ENCODE peak calls at places on chromosomes 12 and 14, in ten cellular contexts. One of them, this sample, is unnamed.

GRCh38 chr12:110223777-110224378 is 57.2 kb upstream of the ATP2A2 start:
- DNase-seq in GM23248: peak; percentile 78
- DNase-seq in WERI-Rb-1: no peak
- DNase-seq in Peyer's patch: no peak
- DNase-seq in IMR-90: peak; percentile 54
- DNase-seq in fibroblast of lung: no peak
- DNase-seq in heart right ventricle: no peak
- DNase-seq in lung: no peak
- DNase-seq in HCT116: no peak
- DNase-seq in kidney: no peak
- DNase-seq in this sample: no peak

GRCh38 chr12:104219908-104220404 is 4.4 kb downstream of the TXNRD1 start:
- DNase-seq in GM23248: peak; percentile 87
- DNase-seq in WERI-Rb-1: no peak
- DNase-seq in Peyer's patch: peak; percentile 73
- DNase-seq in IMR-90: peak; percentile 83
- DNase-seq in fibroblast of lung: peak; percentile 81
- DNase-seq in heart right ventricle: no peak
- DNase-seq in lung: peak; percentile 44
- DNase-seq in HCT116: peak; percentile 97
- DNase-seq in kidney: no peak
- DNase-seq in this sample: no peak

GRCh38 chr12:65308601-65309071 is 30.2 kb downstream of the MSRB3 start:
- DNase-seq in GM23248: peak; percentile 76
- DNase-seq in WERI-Rb-1: no peak
- DNase-seq in Peyer's patch: no peak
- DNase-seq in IMR-90: peak; percentile 45
- DNase-seq in fibroblast of lung: peak; percentile 44
- DNase-seq in heart right ventricle: no peak
- DNase-seq in lung: no peak
- DNase-seq in HCT116: no peak
- DNase-seq in kidney: no peak
- DNase-seq in this sample: no peak

GRCh38 chr12:115998119-115998633 is 279.3 kb downstream of the MED13L start:
- DNase-seq in GM23248: peak; percentile 78
- DNase-seq in WERI-Rb-1: no peak
- DNase-seq in Peyer's patch: peak; percentile 61
- DNase-seq in IMR-90: peak; percentile 72
- DNase-seq in fibroblast of lung: peak; percentile 76
- DNase-seq in heart right ventricle: no peak
- DNase-seq in lung: no peak
- DNase-seq in HCT116: peak; percentile 32
- DNase-seq in kidney: no peak
- DNase-seq in this sample: no peak

GRCh38 chr12:75825686-75826085 is 205.9 kb downstream of the PHLDA1 start:
- DNase-seq in GM23248: peak; percentile 84
- DNase-seq in WERI-Rb-1: no peak
- DNase-seq in Peyer's patch: no peak
- DNase-seq in IMR-90: peak; percentile 86
- DNase-seq in fibroblast of lung: peak; percentile 91
- DNase-seq in heart right ventricle: no peak
- DNase-seq in lung: no peak
- DNase-seq in HCT116: peak; percentile 72
- DNase-seq in kidney: no peak
- DNase-seq in this sample: no peak

GRCh38 chr12:83156800-83157199 is 470.1 kb downstream of the TMTC2 start:
- DNase-seq in GM23248: no peak
- DNase-seq in WERI-Rb-1: no peak
- DNase-seq in Peyer's patch: no peak
- DNase-seq in IMR-90: no peak
- DNase-seq in fibroblast of lung: no peak
- DNase-seq in heart right ventricle: no peak
- DNase-seq in lung: no peak
- DNase-seq in HCT116: no peak
- DNase-seq in kidney: no peak
- DNase-seq in this sample: no peak

GRCh38 chr12:9810721-9811120 is 16.6 kb upstream of the KLRF1 start:
- DNase-seq in GM23248: no peak
- DNase-seq in WERI-Rb-1: no peak
- DNase-seq in Peyer's patch: no peak
- DNase-seq in IMR-90: no peak
- DNase-seq in fibroblast of lung: no peak
- DNase-seq in heart right ventricle: no peak
- DNase-seq in lung: no peak
- DNase-seq in HCT116: no peak
- DNase-seq in kidney: no peak
- DNase-seq in this sample: no peak

GRCh38 chr12:69330475-69331473 is 17.4 kb upstream of the LYZ start:
- DNase-seq in GM23248: peak; percentile 28
- DNase-seq in WERI-Rb-1: peak; percentile 16
- DNase-seq in Peyer's patch: peak; percentile 88
- DNase-seq in IMR-90: peak; percentile 1
- DNase-seq in fibroblast of lung: peak; percentile 11
- DNase-seq in heart right ventricle: no peak
- DNase-seq in lung: no peak
- DNase-seq in HCT116: no peak
- DNase-seq in kidney: no peak
- DNase-seq in this sample: no peak

DNA sequence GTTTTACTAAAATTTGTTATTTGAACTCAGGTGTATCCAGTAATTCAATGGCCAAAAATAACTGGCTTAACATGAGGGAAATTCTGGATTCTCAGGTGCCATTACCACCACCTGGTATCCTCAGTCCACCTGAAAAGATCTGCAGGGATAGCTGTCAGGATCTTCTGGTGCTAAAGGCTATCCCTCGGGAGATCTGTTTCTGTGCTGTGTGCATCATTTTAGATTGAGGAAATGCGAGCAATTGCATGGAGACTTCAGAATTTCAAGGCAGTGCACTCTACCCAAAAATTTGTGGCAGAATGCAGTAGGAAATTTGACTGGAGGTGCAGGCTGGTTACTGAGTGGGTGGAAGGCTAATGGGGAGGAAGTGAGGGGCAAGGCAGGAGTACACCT is 26.4 kb downstream of the ZCCHC8 start:
- DNase-seq in GM23248: no peak
- DNase-seq in WERI-Rb-1: no peak
- DNase-seq in Peyer's patch: peak; percentile 22
- DNase-seq in IMR-90: no peak
- DNase-seq in fibroblast of lung: no peak
- DNase-seq in heart right ventricle: no peak
- DNase-seq in lung: no peak
- DNase-seq in HCT116: no peak
- DNase-seq in kidney: no peak
- DNase-seq in this sample: no peak
- H3K36me3 ChIP-seq in GM23248: peaks cover 39% of the 10 kb centered on the region
- H3K36me3 ChIP-seq in WERI-Rb-1: peaks cover 60% of the 10 kb centered on the region
- H3K36me3 ChIP-seq in Peyer's patch: no peaks in the 10 kb centered on the region
- H3K36me3 ChIP-seq in IMR-90: peaks cover 42% of the 10 kb centered on the region
- H3K36me3 ChIP-seq in fibroblast of lung: peaks cover 5% of the 10 kb centered on the region
- H3K36me3 ChIP-seq in heart right ventricle: peaks cover 72% of the 10 kb centered on the region
- H3K36me3 ChIP-seq in lung: peaks cover 39% of the 10 kb centered on the region
- H3K36me3 ChIP-seq in HCT116: peaks cover 32% of the 10 kb centered on the region
- H3K36me3 ChIP-seq in kidney: peaks cover 31% of the 10 kb centered on the region
- H3K36me3 ChIP-seq in this sample: peaks cover 3% of the 10 kb centered on the region

GRCh38 chr12:94208433-94208921 is 60.1 kb downstream of the PLXNC1 start:
- DNase-seq in GM23248: no peak
- DNase-seq in WERI-Rb-1: no peak
- DNase-seq in Peyer's patch: no peak
- DNase-seq in IMR-90: no peak
- DNase-seq in fibroblast of lung: no peak
- DNase-seq in heart right ventricle: peak; percentile 13
- DNase-seq in lung: no peak
- DNase-seq in HCT116: no peak
- DNase-seq in kidney: no peak
- DNase-seq in this sample: no peak

GRCh38 chr12:94211011-94211410 is 62.6 kb downstream of the PLXNC1 start:
- DNase-seq in GM23248: no peak
- DNase-seq in WERI-Rb-1: no peak
- DNase-seq in Peyer's patch: no peak
- DNase-seq in IMR-90: no peak
- DNase-seq in fibroblast of lung: no peak
- DNase-seq in heart right ventricle: no peak
- DNase-seq in lung: no peak
- DNase-seq in HCT116: no peak
- DNase-seq in kidney: no peak
- DNase-seq in this sample: no peak

GRCh38 chr12:94206886-94207285 is 58.5 kb downstream of the PLXNC1 start:
- DNase-seq in GM23248: no peak
- DNase-seq in WERI-Rb-1: no peak
- DNase-seq in Peyer's patch: no peak
- DNase-seq in IMR-90: no peak
- DNase-seq in fibroblast of lung: peak; percentile 21
- DNase-seq in heart right ventricle: no peak
- DNase-seq in lung: no peak
- DNase-seq in HCT116: no peak
- DNase-seq in kidney: no peak
- DNase-seq in this sample: no peak

GRCh38 chr12:94207467-94208432 is 59.4 kb downstream of the PLXNC1 start:
- DNase-seq in GM23248: no peak
- DNase-seq in WERI-Rb-1: no peak
- DNase-seq in Peyer's patch: peak; percentile 76
- DNase-seq in IMR-90: no peak
- DNase-seq in fibroblast of lung: peak; percentile 42
- DNase-seq in heart right ventricle: peak; percentile 12
- DNase-seq in lung: no peak
- DNase-seq in HCT116: no peak
- DNase-seq in kidney: no peak
- DNase-seq in this sample: no peak

DNA sequence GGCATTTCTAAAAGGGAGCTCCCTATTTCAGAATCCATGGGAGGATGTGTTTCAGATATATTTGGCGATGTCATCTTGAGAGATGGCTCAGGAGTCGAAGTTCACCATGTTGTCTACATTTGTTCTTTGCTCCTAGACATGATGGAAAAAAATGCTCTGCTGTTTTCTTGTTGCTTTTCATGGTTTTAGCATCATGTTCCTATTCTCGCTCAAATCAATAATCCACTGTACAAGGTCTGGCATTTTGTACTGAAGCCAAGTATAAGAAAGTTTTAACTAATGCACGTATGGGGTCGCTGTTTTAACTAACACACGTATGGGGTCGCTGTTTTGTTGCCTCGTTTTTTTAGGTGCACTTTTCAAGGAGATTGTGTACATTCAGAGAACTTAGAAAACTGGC is 60.9 kb downstream of the PLXNC1 start:
- DNase-seq in GM23248: no peak
- DNase-seq in WERI-Rb-1: no peak
- DNase-seq in Peyer's patch: no peak
- DNase-seq in IMR-90: no peak
- DNase-seq in fibroblast of lung: no peak
- DNase-seq in heart right ventricle: no peak
- DNase-seq in lung: no peak
- DNase-seq in HCT116: no peak
- DNase-seq in kidney: no peak
- DNase-seq in this sample: no peak
- H3K27ac ChIP-seq in GM23248: no peak overlapping the region
- H3K27ac ChIP-seq in WERI-Rb-1: no peak overlapping the region
- H3K27ac ChIP-seq in Peyer's patch: no peak overlapping the region
- H3K27ac ChIP-seq in IMR-90: no peak overlapping the region
- H3K27ac ChIP-seq in fibroblast of lung: no peak overlapping the region
- H3K27ac ChIP-seq in heart right ventricle: peak overlapping the region; percentile 89
- H3K27ac ChIP-seq in lung: no peak overlapping the region
- H3K27ac ChIP-seq in HCT116: no peak overlapping the region
- H3K27ac ChIP-seq in kidney: no peak overlapping the region
- H3K27ac ChIP-seq in this sample: no peak overlapping the region

DNA sequence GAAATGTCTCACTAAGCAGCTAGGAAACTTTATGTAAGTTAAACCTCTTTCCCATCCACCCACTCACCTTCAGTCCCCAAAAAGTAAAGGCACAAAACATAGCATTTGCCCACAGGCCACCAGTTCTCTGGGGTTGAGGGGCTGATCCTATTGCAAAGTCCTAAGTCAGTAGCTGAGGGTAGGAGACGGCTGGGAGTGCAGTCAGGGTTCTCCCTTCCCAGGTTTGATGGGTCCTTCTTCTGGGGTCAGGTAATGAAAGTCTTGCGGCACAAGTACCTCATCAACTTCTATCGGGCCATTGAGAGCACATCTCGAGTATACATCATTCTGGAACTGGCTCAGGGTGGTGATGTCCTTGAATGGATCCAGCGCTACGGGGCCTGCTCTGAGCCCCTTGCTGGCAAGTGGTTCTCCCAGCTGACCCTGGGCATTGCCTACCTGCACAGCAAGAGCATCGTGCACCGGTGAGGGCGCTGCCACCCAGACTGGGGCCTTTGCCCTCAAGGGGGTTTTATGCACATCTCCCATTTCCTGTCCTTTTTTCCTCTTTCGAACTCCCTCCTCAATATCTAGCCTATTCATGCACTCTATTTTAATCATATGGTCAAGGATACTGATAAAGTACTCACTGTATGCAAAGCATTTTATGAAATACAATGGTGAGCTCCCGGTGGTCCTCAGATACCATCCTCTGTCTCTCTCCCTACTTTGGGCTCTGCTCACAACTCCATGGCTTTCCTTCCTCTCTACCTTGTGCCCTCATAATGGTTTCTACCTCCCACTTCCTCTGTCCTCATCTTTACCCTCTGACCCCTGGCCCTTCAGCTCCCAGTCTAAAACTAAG is 986 bp downstream of the TSSK4 start:
- DNase-seq in GM23248: no peak
- DNase-seq in WERI-Rb-1: no peak
- DNase-seq in Peyer's patch: no peak
- DNase-seq in IMR-90: no peak
- DNase-seq in fibroblast of lung: no peak
- DNase-seq in heart right ventricle: no peak
- DNase-seq in lung: no peak
- DNase-seq in HCT116: no peak
- DNase-seq in kidney: no peak
- DNase-seq in this sample: no peak
- H3K4me3 ChIP-seq in GM23248: no peak overlapping the region
- H3K4me3 ChIP-seq in WERI-Rb-1: no peak overlapping the region
- H3K4me3 ChIP-seq in Peyer's patch: no peak overlapping the region
- H3K4me3 ChIP-seq in IMR-90: no peak overlapping the region
- H3K4me3 ChIP-seq in fibroblast of lung: no peak overlapping the region
- H3K4me3 ChIP-seq in heart right ventricle: no peak overlapping the region
- H3K4me3 ChIP-seq in lung: no peak overlapping the region
- H3K4me3 ChIP-seq in HCT116: no peak overlapping the region
- H3K4me3 ChIP-seq in kidney: no peak overlapping the region
- H3K4me3 ChIP-seq in this sample: no peak overlapping the region

DNA sequence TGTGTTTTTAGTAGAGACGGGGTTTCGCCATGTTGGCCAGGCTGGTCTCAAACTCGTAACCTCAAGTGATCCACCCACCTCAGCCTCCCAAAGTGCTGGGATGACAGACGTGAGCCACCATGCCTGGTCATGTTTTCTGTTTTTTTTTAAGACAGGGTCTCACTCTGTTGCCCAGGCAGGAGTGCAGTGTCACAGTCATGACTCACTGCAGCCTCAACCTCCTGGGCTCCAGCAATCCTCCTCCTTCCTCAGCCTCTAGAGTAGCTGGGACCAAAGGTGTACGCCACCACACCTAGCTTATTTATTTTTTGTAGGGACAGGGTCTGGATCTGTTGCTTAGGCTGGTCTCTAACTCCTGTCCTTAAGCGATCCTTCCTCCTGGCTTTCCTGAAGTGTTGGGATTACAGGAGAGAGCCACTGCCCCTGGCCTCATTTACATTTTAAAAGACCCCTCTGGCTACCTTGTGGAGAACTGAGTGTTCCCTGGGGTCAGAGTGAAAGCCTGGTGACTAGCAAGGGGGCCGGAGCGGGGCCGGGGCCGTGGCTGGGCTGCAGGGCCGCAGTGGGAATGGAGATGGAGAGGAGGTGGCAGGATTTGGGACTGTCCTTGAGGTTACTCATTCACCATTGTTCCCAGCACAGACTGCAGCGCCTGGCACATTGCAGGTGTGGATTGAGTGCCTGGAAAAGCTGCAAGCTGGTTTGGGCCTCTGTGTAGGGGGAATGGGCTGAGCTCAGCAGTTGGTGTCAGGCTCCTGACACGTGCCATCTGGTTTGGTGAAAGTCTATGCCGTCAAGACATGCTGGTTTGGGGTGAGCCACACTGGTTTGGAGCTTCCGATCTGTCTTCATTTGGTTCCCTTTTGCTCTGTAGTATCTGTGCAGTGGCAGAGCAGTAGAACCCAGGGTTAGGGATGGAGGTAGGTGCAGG is 18.1 kb downstream of the KMT5A start:
- DNase-seq in GM23248: no peak
- DNase-seq in WERI-Rb-1: no peak
- DNase-seq in Peyer's patch: no peak
- DNase-seq in IMR-90: no peak
- DNase-seq in fibroblast of lung: no peak
- DNase-seq in heart right ventricle: no peak
- DNase-seq in lung: no peak
- DNase-seq in HCT116: no peak
- DNase-seq in kidney: no peak
- DNase-seq in this sample: no peak
- H3K36me3 ChIP-seq in GM23248: peaks cover 50% of the 10 kb centered on the region
- H3K36me3 ChIP-seq in WERI-Rb-1: peaks cover 81% of the 10 kb centered on the region
- H3K36me3 ChIP-seq in Peyer's patch: peaks cover 5% of the 10 kb centered on the region
- H3K36me3 ChIP-seq in IMR-90: peaks cover 56% of the 10 kb centered on the region
- H3K36me3 ChIP-seq in fibroblast of lung: peaks cover 23% of the 10 kb centered on the region
- H3K36me3 ChIP-seq in heart right ventricle: peaks cover 96% of the 10 kb centered on the region
- H3K36me3 ChIP-seq in lung: peaks cover 21% of the 10 kb centered on the region
- H3K36me3 ChIP-seq in HCT116: peaks cover 38% of the 10 kb centered on the region
- H3K36me3 ChIP-seq in kidney: peaks cover 25% of the 10 kb centered on the region
- H3K36me3 ChIP-seq in this sample: peaks cover 54% of the 10 kb centered on the region